ENCODE peak calls at places on chromosome 7, in five cellular contexts. W, L, U, Z and R are unnamed samples.

GRCh38 chr7:142587578-142588191 is 161.6 kb upstream of the PRSS1 start:
- DNase-seq in W (peak; percentile 94), L (peak; percentile 92), U (peak; percentile 75), Z (peak; percentile 82), R (peak; percentile 82)

GRCh38 chr7:36925207-36925606 is 200.9 kb upstream of the AOAH start:
- DNase-seq in W (no peak), L (no peak), U (no peak), Z (no peak), R (no peak)

GRCh38 chr7:87113077-87113476 is 39.2 kb upstream of the DMTF1 start:
- DNase-seq in W (no peak), L (peak; percentile 9), U (peak; percentile 11), Z (no peak), R (no peak)

GRCh38 chr7:73891178-73891885 is 30.4 kb downstream of the TMEM270 start:
- DNase-seq in W (no peak), L (peak; percentile 35), U (no peak), Z (peak; percentile 44), R (no peak)

GRCh38 chr7:16428672-16429071 is 7.3 kb upstream of the CRPPA start:
- DNase-seq in W (no peak), L (peak; percentile 72), U (peak; percentile 51), Z (no peak), R (peak; percentile 82)

GRCh38 chr7:158428842-158429753 is 158.5 kb downstream of the PTPRN2 start:
- DNase-seq in W (no peak), L (no peak), U (no peak), Z (no peak), R (no peak)

GRCh38 chr7:117582219-117582704 is 102.4 kb downstream of the CFTR start:
- DNase-seq in W (no peak), L (peak; percentile 47), U (peak; percentile 99), Z (peak; percentile 34), R (peak; percentile 95)

GRCh38 chr7:132367795-132368194 is 208.5 kb downstream of the PLXNA4 start:
- DNase-seq in W (no peak), L (no peak), U (no peak), Z (no peak), R (no peak)

GRCh38 chr7:117871778-117872538 is 1.3 kb downstream of the CTTNBP2 start:
- DNase-seq in W (no peak), L (peak; percentile 2), U (peak; percentile 32), Z (peak; percentile 72), R (no peak)

GRCh38 chr7:79833616-79834015 is 301.0 kb upstream of the GNAI1 start:
- DNase-seq in W (no peak), L (no peak), U (no peak), Z (no peak), R (no peak)

GRCh38 chr7:87223666-87224065 is 4.1 kb upstream of the TMEM243 start:
- DNase-seq in W (no peak), L (peak; percentile 52), U (no peak), Z (no peak), R (peak; percentile 32)

GRCh38 chr7:141387521-141388217 is 163.5 kb upstream of the AGK start:
- DNase-seq in W (no peak), L (no peak), U (no peak), Z (no peak), R (no peak)

GRCh38 chr7:2278026-2278425 is 36.0 kb downstream of the NUDT1 start:
- DNase-seq in W (no peak), L (no peak), U (no peak), Z (no peak), R (no peak)

GRCh38 chr7:151018421-151019129 is 5.7 kb downstream of the ATG9B start:
- DNase-seq in W (no peak), L (peak; percentile 52), U (no peak), Z (peak; percentile 65), R (no peak)

GRCh38 chr7:93861325-93861949 is 29.1 kb downstream of the TFPI2 start:
- DNase-seq in W (no peak), L (no peak), U (no peak), Z (peak; percentile 24), R (peak; percentile 13)

GRCh38 chr7:84022686-84023308 is 171.8 kb downstream of the SEMA3A start:
- DNase-seq in W (no peak), L (no peak), U (no peak), Z (no peak), R (peak; percentile 91)

GRCh38 chr7:143372070-143372469 is 9.1 kb upstream of the ZYX start:
- DNase-seq in W (no peak), L (no peak), U (peak; percentile 46), Z (no peak), R (peak; percentile 81)

GRCh38 chr7:128174391-128174790 is 66.7 kb upstream of the LEP start:
- DNase-seq in W (no peak), L (no peak), U (no peak), Z (no peak), R (no peak)

GRCh38 chr7:157722137-157723060 is 385.6 kb downstream of the DNAJB6 start:
- DNase-seq in W (no peak), L (no peak), U (no peak), Z (no peak), R (no peak)

GRCh38 chr7:45920543-45921380 is at the start of gene IGFBP3:
- DNase-seq in W (peak; percentile 76), L (peak; percentile 93), U (peak; percentile 67), Z (peak; percentile 85), R (peak; percentile 76)

GRCh38 chr7:5634107-5634950 is 147.1 kb downstream of the RNF216 start:
- DNase-seq in W (no peak), L (peak; percentile 86), U (peak; percentile 89), Z (peak; percentile 83), R (no peak)

GRCh38 chr7:5631752-5632151 is 149.7 kb downstream of the RNF216 start:
- DNase-seq in W (no peak), L (no peak), U (no peak), Z (no peak), R (no peak)

GRCh38 chr7:5635461-5636445 is 145.7 kb downstream of the RNF216 start:
- DNase-seq in W (no peak), L (peak; percentile 64), U (no peak), Z (no peak), R (no peak)

GRCh38 chr7:5631185-5631584 is 150.3 kb downstream of the RNF216 start:
- DNase-seq in W (no peak), L (no peak), U (no peak), Z (no peak), R (no peak)

DNA sequence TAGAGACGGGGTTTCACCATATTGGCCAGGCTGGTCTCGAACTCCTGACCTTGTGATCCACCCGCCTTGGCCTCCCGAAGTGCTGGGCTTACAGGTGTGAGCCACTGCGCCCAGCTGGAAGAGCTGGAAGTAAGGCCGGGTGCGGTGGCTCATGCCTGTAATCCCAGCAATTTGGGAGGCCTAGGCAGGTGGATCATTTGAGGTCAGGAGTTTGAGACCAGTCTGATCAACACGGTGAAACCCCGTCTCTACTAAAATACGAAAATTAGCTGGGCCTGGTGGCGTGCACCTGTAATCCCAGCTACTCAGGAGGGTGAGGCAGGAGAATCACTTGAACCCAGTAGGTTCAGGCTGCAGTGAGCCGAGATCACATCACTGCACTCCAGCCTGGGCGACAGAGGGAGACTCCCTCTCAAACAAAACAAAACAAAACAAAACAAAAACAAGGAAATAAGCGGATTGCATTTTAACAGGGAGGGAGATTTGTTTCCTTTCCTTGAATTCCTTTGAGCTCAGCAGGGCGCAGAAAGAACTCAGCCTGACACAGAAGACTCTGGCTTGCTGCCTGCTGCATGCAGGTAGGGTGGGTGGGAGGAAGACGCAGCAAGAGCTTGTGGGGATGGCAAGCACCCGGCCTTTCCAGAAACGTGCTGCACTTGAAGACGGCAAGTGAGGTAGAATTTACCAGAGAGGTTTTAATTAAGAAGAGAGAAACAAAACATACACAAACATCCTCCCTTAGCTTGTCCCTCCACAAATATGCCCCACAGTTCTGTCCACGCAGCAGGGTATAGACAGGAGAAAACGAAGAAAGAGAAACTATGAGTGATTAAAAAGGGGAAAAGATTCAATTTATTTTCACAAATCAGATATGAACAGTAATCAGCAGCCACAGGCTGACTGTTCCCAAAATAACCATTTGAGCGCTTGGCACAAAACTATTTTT is 148.0 kb downstream of the RNF216 start:
- DNase-seq in W (no peak), L (peak; percentile 40), U (no peak), Z (peak; percentile 77), R (no peak)
- H3K27ac ChIP-seq in W (no peak overlapping the region), L (peak overlapping the region; percentile 79), U (peak overlapping the region; percentile 79), Z (peak overlapping the region; percentile 87), R (no peak overlapping the region)

DNA sequence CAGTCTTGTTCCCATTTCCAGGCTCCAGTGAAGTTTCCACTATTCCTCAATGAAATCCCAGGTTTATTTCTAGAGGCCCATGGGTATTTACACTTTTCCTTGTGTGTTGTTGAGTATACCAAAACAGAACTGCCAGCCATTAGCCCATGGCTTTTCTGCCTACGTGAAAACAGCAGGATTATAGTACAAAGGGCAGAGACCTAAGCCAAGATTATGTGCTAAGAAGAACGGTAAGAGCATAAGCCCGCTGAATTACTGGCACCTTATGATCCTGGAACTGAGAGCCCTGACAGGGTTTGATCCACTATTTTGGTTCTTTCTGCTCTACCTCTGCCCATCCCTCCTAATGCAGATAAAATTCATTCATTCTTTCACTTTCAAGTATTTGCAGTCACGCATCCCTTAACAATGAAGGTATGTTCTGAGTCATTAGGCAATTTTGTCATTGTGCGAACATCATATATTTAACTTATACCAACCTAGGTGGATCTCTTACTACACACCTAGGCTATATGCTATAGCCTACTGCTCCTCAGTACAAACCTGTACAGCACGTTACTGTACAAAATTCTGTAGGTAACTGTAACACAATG is 16.0 kb downstream of the SEMA3C start:
- DNase-seq in W (no peak), L (no peak), U (no peak), Z (no peak), R (peak; percentile 63)
- H3K4me1 ChIP-seq in W (peaks cover 6% of the 10 kb centered on the region), L (peaks cover 51% of the 10 kb centered on the region), U (peaks cover 9% of the 10 kb centered on the region), Z (peaks cover 5% of the 10 kb centered on the region), R (peaks cover 38% of the 10 kb centered on the region)

DNA sequence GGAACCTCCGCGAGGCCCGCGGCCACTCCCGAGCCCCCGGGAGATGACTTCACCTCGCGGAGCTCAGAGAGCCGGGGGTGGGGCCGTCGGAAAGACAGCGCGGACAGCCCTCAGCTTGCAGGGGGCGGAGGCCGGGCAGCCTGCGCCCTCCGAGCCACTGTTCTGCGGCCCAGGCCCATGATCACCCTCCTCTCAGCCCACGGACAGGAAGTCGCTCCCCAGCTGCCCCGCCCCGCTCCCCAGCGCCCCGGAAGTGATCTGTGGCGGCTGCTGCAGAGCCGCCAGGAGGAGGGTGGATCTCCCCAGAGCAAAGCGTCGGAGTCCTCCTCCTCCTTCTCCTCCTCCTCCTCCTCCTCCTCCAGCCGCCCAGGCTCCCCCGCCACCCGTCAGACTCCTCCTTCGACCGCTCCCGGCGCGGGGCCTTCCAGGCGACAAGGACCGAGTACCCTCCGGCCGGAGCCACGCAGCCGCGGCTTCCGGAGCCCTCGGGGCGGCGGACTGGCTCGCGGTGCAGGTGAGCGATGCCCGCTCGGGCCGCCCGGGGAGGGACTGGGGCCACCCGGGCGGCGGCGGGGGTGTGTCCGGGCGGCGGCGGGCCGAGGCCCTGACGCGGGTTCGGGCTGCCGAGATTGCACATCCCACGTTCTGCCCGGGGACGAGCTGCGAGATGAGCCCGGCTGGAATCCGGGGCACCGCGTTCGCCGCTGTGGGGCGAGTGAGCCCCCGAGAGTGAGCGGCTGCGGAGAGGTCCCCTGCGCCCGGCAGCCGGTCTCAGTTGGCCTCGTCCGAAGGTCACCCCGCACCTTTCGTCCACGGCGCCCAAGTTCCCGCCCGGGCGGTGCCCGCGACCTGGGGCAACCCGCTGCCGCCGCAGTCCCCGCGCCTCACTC is at the start of gene RALA:
- DNase-seq in W (peak; percentile 88), L (peak; percentile 95), U (peak; percentile 94), Z (peak; percentile 93), R (peak; percentile 87)
- H2AFZ ChIP-seq in W (peak within 1 kb of the TSS; percentile 96), L (peak within 1 kb of the TSS; percentile 69), U (peak within 1 kb of the TSS; percentile 52), Z (peak within 1 kb of the TSS; percentile 61), R (peak within 1 kb of the TSS; percentile 78)

DNA sequence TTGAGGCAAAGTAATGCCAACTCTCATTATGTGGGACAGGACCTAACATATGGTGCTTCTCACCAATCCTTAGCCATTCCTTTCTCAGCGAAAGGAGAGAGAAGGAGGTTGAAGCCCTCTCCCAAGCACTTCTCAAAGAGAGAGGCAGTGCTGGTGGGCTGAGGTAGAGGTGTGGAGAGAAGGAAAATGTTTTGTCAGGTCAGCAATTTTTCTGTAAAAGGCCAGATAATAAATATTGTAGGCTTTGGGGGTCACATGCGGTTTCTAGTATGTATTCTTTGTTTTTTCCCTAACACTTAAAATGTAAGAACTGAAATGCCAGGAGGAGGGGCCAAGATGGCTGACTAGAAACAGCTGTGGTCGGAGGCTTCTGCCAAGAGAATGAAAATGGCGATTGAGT is 225.0 kb upstream of the NPY start:
- DNase-seq in W (no peak), L (no peak), U (no peak), Z (no peak), R (no peak)
- H3K27ac ChIP-seq in W (no peak overlapping the region), L (no peak overlapping the region), U (no peak overlapping the region), Z (no peak overlapping the region), R (no peak overlapping the region)